ENCODE peak calls at places on chromosome 14, in ten cellular contexts. One of them, this sample, is unnamed.

GRCh38 chr14:78902010-78902623 is 731.9 kb downstream of the NRXN3 start:
- DNase-seq in left lung: no peak
- DNase-seq in HCT116: no peak
- DNase-seq in cardiac muscle cell: peak
- DNase-seq in Peyer's patch: no peak
- DNase-seq in dorsolateral prefrontal cortex: peak
- DNase-seq in uterus: no peak
- DNase-seq in fibroblast of lung: peak
- DNase-seq in lung: no peak
- DNase-seq in psoas muscle: no peak
- DNase-seq in this sample: peak

GRCh38 chr14:95496690-95497241 is 19.7 kb downstream of the SYNE3 start:
- DNase-seq in HCT116: no peak
- DNase-seq in cardiac muscle cell: no peak
- DNase-seq in dorsolateral prefrontal cortex: no peak
- DNase-seq in Peyer's patch: peak
- DNase-seq in uterus: peak
- DNase-seq in lung: no peak
- DNase-seq in psoas muscle: no peak
- DNase-seq in fibroblast of lung: peak
- DNase-seq in left lung: no peak
- DNase-seq in this sample: no peak

GRCh38 chr14:104133496-104133895 is 4.9 kb upstream of the KIF26A start:
- DNase-seq in HCT116: no peak
- DNase-seq in fibroblast of lung: no peak
- DNase-seq in lung: no peak
- DNase-seq in psoas muscle: peak
- DNase-seq in dorsolateral prefrontal cortex: no peak
- DNase-seq in cardiac muscle cell: no peak
- DNase-seq in uterus: no peak
- DNase-seq in left lung: peak
- DNase-seq in Peyer's patch: no peak
- DNase-seq in this sample: no peak

GRCh38 chr14:85315290-85315689 is 214.7 kb upstream of the FLRT2 start:
- DNase-seq in left lung: no peak
- DNase-seq in psoas muscle: no peak
- DNase-seq in cardiac muscle cell: no peak
- DNase-seq in Peyer's patch: no peak
- DNase-seq in HCT116: no peak
- DNase-seq in fibroblast of lung: no peak
- DNase-seq in lung: no peak
- DNase-seq in dorsolateral prefrontal cortex: no peak
- DNase-seq in uterus: no peak
- DNase-seq in this sample: no peak

GRCh38 chr14:31505411-31505810 is 17.6 kb upstream of the GPR33 start:
- DNase-seq in uterus: no peak
- DNase-seq in Peyer's patch: no peak
- DNase-seq in fibroblast of lung: peak
- DNase-seq in dorsolateral prefrontal cortex: no peak
- DNase-seq in cardiac muscle cell: no peak
- DNase-seq in lung: no peak
- DNase-seq in HCT116: no peak
- DNase-seq in left lung: no peak
- DNase-seq in psoas muscle: no peak
- DNase-seq in this sample: no peak

GRCh38 chr14:68619805-68620574 is 172.9 kb downstream of the ZFP36L1 start:
- DNase-seq in left lung: no peak
- DNase-seq in HCT116: peak
- DNase-seq in Peyer's patch: no peak
- DNase-seq in dorsolateral prefrontal cortex: no peak
- DNase-seq in fibroblast of lung: peak
- DNase-seq in lung: no peak
- DNase-seq in cardiac muscle cell: peak
- DNase-seq in psoas muscle: peak
- DNase-seq in uterus: peak
- DNase-seq in this sample: peak

GRCh38 chr14:84421611-84422010 is 1108.3 kb upstream of the FLRT2 start:
- DNase-seq in lung: no peak
- DNase-seq in uterus: no peak
- DNase-seq in Peyer's patch: no peak
- DNase-seq in cardiac muscle cell: no peak
- DNase-seq in fibroblast of lung: no peak
- DNase-seq in psoas muscle: no peak
- DNase-seq in left lung: no peak
- DNase-seq in dorsolateral prefrontal cortex: no peak
- DNase-seq in HCT116: no peak
- DNase-seq in this sample: no peak

GRCh38 chr14:103576371-103577024 is 13.7 kb downstream of the COA8 start:
- DNase-seq in cardiac muscle cell: peak
- DNase-seq in fibroblast of lung: peak
- DNase-seq in left lung: peak
- DNase-seq in dorsolateral prefrontal cortex: peak
- DNase-seq in HCT116: peak
- DNase-seq in Peyer's patch: peak
- DNase-seq in lung: peak
- DNase-seq in psoas muscle: peak
- DNase-seq in uterus: peak
- DNase-seq in this sample: peak

DNA sequence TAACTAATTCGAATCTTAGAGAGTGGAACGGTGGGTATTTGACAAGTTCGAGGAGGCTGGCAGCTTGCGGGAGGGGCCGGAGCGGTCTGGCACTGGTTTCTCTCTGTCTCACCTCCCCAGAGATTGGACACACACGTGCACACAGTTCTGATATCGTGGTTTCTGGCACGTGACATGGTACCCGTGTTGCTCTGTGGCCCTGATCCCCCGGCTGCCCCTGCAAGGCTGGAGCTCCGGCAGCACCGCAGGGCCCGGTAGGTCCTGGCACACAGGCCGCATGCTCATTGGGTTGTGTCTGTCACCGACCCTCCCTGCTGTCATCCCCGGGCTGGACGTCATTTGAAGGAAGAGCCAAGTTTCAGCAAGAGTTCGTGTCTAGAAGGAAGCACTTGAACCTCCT is 82.7 kb downstream of the PPP2R5C start:
- DNase-seq in uterus: no peak
- DNase-seq in HCT116: no peak
- DNase-seq in fibroblast of lung: no peak
- DNase-seq in cardiac muscle cell: no peak
- DNase-seq in left lung: no peak
- DNase-seq in psoas muscle: no peak
- DNase-seq in lung: no peak
- DNase-seq in dorsolateral prefrontal cortex: no peak
- DNase-seq in Peyer's patch: no peak
- DNase-seq in this sample: peak
- H3K4me3 ChIP-seq in uterus: no peak
- H3K4me3 ChIP-seq in HCT116: no peak
- H3K4me3 ChIP-seq in fibroblast of lung: no peak
- H3K4me3 ChIP-seq in cardiac muscle cell: no peak
- H3K4me3 ChIP-seq in left lung: no peak
- H3K4me3 ChIP-seq in psoas muscle: no peak
- H3K4me3 ChIP-seq in lung: no peak
- H3K4me3 ChIP-seq in dorsolateral prefrontal cortex: no peak
- H3K4me3 ChIP-seq in Peyer's patch: no peak
- H3K4me3 ChIP-seq in this sample: peak

GRCh38 chr14:56243110-56243509 is 124.9 kb downstream of the PELI2 start:
- DNase-seq in uterus: no peak
- DNase-seq in Peyer's patch: no peak
- DNase-seq in lung: no peak
- DNase-seq in HCT116: no peak
- DNase-seq in left lung: no peak
- DNase-seq in dorsolateral prefrontal cortex: no peak
- DNase-seq in fibroblast of lung: no peak
- DNase-seq in psoas muscle: no peak
- DNase-seq in cardiac muscle cell: no peak
- DNase-seq in this sample: no peak

GRCh38 chr14:56244138-56244789 is 126.1 kb downstream of the PELI2 start:
- DNase-seq in cardiac muscle cell: no peak
- DNase-seq in dorsolateral prefrontal cortex: no peak
- DNase-seq in left lung: no peak
- DNase-seq in uterus: no peak
- DNase-seq in HCT116: no peak
- DNase-seq in fibroblast of lung: peak
- DNase-seq in lung: no peak
- DNase-seq in psoas muscle: no peak
- DNase-seq in Peyer's patch: no peak
- DNase-seq in this sample: no peak

GRCh38 chr14:56248442-56248841 is 130.2 kb downstream of the PELI2 start:
- DNase-seq in cardiac muscle cell: no peak
- DNase-seq in lung: no peak
- DNase-seq in uterus: no peak
- DNase-seq in HCT116: no peak
- DNase-seq in dorsolateral prefrontal cortex: no peak
- DNase-seq in psoas muscle: no peak
- DNase-seq in fibroblast of lung: no peak
- DNase-seq in Peyer's patch: no peak
- DNase-seq in left lung: no peak
- DNase-seq in this sample: no peak

DNA sequence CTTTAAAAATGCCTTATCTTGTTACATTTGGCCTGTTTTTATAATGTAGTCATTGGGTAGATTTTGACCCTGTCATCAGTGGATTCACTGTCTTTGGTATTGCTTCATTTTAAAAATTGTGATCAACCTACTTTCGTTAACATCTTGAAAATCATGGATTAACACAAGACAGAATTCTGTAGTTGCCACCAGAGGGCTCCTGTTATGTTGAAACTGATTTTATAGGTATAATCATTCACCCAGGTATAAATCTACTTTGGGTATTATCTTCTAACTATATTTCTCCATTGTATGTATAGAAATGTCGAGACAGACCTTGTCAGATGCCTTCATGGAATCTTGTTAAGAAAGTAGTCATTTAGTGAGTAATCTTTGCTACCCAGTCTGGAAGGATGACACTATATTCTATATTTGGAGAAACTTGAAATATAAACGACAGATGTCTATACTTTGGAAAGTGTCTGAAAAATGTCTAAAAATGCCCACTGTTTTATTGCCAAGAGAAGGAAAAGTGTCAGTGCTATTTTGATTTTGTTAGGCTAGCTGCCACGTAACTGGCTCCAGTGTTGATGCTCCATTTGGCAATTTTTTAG is 129.4 kb downstream of the PELI2 start:
- DNase-seq in Peyer's patch: no peak
- DNase-seq in HCT116: peak
- DNase-seq in fibroblast of lung: peak
- DNase-seq in uterus: no peak
- DNase-seq in lung: no peak
- DNase-seq in left lung: no peak
- DNase-seq in cardiac muscle cell: no peak
- DNase-seq in dorsolateral prefrontal cortex: no peak
- DNase-seq in psoas muscle: no peak
- DNase-seq in this sample: no peak
- TF ChIP-seq CTCF in Peyer's patch: no peak
- TF ChIP-seq CTCF in HCT116: peak
- TF ChIP-seq CTCF in fibroblast of lung: peak
- TF ChIP-seq CTCF in uterus: no peak
- TF ChIP-seq CTCF in lung: no peak
- TF ChIP-seq CTCF in left lung: no peak
- TF ChIP-seq CTCF in cardiac muscle cell: peak
- TF ChIP-seq CTCF in dorsolateral prefrontal cortex: peak
- TF ChIP-seq CTCF in psoas muscle: peak
- TF ChIP-seq CTCF in this sample: peak

GRCh38 chr14:77143071-77143470 is 1.5 kb upstream of the ZDHHC22 start:
- DNase-seq in dorsolateral prefrontal cortex: no peak
- DNase-seq in cardiac muscle cell: no peak
- DNase-seq in fibroblast of lung: no peak
- DNase-seq in psoas muscle: no peak
- DNase-seq in uterus: no peak
- DNase-seq in lung: no peak
- DNase-seq in left lung: no peak
- DNase-seq in HCT116: no peak
- DNase-seq in Peyer's patch: no peak
- DNase-seq in this sample: no peak

GRCh38 chr14:77148510-77149231 is 7.1 kb upstream of the ZDHHC22 start:
- DNase-seq in uterus: no peak
- DNase-seq in psoas muscle: no peak
- DNase-seq in fibroblast of lung: no peak
- DNase-seq in Peyer's patch: no peak
- DNase-seq in left lung: no peak
- DNase-seq in dorsolateral prefrontal cortex: no peak
- DNase-seq in cardiac muscle cell: no peak
- DNase-seq in lung: no peak
- DNase-seq in HCT116: no peak
- DNase-seq in this sample: no peak

GRCh38 chr14:77144412-77145115 is 3.0 kb upstream of the ZDHHC22 start:
- DNase-seq in cardiac muscle cell: no peak
- DNase-seq in Peyer's patch: no peak
- DNase-seq in psoas muscle: no peak
- DNase-seq in lung: no peak
- DNase-seq in HCT116: no peak
- DNase-seq in dorsolateral prefrontal cortex: no peak
- DNase-seq in left lung: no peak
- DNase-seq in uterus: no peak
- DNase-seq in fibroblast of lung: no peak
- DNase-seq in this sample: no peak

GRCh38 chr14:77142289-77142814 is 761 bp upstream of the ZDHHC22 start:
- DNase-seq in Peyer's patch: no peak
- DNase-seq in dorsolateral prefrontal cortex: no peak
- DNase-seq in psoas muscle: no peak
- DNase-seq in HCT116: no peak
- DNase-seq in lung: no peak
- DNase-seq in fibroblast of lung: no peak
- DNase-seq in cardiac muscle cell: no peak
- DNase-seq in uterus: no peak
- DNase-seq in left lung: no peak
- DNase-seq in this sample: no peak

DNA sequence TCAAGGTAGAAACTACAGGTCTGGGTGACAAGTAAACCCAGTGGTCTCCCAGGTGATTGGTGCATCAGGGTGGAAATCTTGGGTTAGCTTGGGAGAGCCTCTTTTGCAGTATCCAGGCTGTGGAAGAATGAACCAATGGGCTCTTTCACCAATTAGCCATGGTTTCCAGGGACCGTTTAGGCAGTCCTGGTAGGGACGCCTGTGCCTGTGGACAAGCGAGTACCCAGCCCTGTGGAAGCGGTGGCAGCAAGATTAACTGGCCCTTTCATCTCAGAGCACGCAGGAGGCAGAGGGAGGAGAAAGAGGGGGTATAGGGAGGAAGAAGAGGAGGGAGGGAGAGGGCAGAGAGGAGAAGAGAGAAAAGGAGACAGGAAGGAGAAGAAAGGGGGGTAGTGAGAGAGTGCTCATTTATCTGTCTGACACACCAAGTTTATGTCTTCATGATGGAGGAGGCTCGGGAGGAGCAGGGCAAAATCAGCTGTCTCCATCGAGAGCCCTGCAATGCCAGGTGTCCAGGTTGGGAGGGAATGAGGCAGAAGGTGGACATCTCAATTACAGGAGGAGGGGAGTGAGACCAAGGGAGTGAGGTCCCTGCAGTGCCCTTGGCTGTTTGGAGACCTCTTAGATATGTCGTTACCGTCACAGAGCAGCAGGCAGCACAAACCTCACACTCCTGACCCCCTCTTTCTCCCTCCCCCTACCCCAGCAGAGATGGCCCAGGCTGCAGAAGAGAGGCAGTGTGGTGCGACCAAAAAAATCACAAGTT is 4.6 kb upstream of the ZDHHC22 start:
- DNase-seq in left lung: no peak
- DNase-seq in Peyer's patch: no peak
- DNase-seq in psoas muscle: no peak
- DNase-seq in cardiac muscle cell: no peak
- DNase-seq in lung: no peak
- DNase-seq in fibroblast of lung: no peak
- DNase-seq in HCT116: no peak
- DNase-seq in dorsolateral prefrontal cortex: no peak
- DNase-seq in uterus: no peak
- DNase-seq in this sample: no peak
- H3K27ac ChIP-seq in left lung: no peak
- H3K27ac ChIP-seq in Peyer's patch: no peak
- H3K27ac ChIP-seq in psoas muscle: no peak
- H3K27ac ChIP-seq in cardiac muscle cell: no peak
- H3K27ac ChIP-seq in lung: no peak
- H3K27ac ChIP-seq in fibroblast of lung: no peak
- H3K27ac ChIP-seq in HCT116: no peak
- H3K27ac ChIP-seq in dorsolateral prefrontal cortex: no peak
- H3K27ac ChIP-seq in uterus: no peak
- H3K27ac ChIP-seq in this sample: no peak

DNA sequence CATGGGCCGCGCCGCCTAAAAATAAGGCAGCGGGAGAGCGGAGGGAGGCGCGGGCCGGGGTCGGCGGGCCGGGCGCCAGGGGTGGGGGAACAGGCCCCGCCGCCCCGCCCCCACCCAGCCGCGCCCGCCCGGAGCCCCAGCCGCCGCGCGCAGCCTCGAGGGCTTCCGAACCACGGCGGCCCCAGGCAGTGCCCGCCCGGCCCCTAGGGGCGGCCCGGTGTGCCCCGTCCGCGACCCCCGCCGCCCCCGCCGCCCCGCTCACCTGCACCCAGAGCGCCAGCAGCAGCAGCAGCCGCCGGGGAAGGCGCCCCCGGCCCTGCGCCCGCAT is 519 bp downstream of the JAG2 start:
- DNase-seq in left lung: no peak
- DNase-seq in dorsolateral prefrontal cortex: no peak
- DNase-seq in Peyer's patch: no peak
- DNase-seq in fibroblast of lung: no peak
- DNase-seq in lung: no peak
- DNase-seq in HCT116: no peak
- DNase-seq in psoas muscle: no peak
- DNase-seq in uterus: no peak
- DNase-seq in cardiac muscle cell: no peak
- DNase-seq in this sample: no peak
- H3K4me3 ChIP-seq in left lung: peak
- H3K4me3 ChIP-seq in dorsolateral prefrontal cortex: peak
- H3K4me3 ChIP-seq in Peyer's patch: peak
- H3K4me3 ChIP-seq in fibroblast of lung: no peak
- H3K4me3 ChIP-seq in lung: peak
- H3K4me3 ChIP-seq in HCT116: peak
- H3K4me3 ChIP-seq in psoas muscle: peak
- H3K4me3 ChIP-seq in uterus: peak
- H3K4me3 ChIP-seq in cardiac muscle cell: peak
- H3K4me3 ChIP-seq in this sample: peak